ENCODE peak calls at places on chromosomes 12 and 14, in five cellular contexts. One of them, this sample, is unnamed.

GRCh38 chr12:13223941-13224340 is 27.4 kb downstream of the EMP1 start:
- DNase-seq in A673: no peak
- DNase-seq in coronary artery: no peak
- DNase-seq in PC-3: no peak
- DNase-seq in HCT116: no peak
- DNase-seq in this sample: no peak

GRCh38 chr14:102353126-102353619 is 9.5 kb downstream of the CINP start:
- DNase-seq in coronary artery: no peak
- DNase-seq in PC-3: no peak
- DNase-seq in HCT116: no peak
- DNase-seq in A673: no peak
- DNase-seq in this sample: no peak

GRCh38 chr14:22847661-22848341 is 11.4 kb downstream of the MMP14 start:
- DNase-seq in coronary artery: no peak
- DNase-seq in PC-3: no peak
- DNase-seq in A673: no peak
- DNase-seq in HCT116: no peak
- DNase-seq in this sample: peak

GRCh38 chr12:96056646-96057455 is 21.5 kb upstream of the LTA4H start:
- DNase-seq in PC-3: no peak
- DNase-seq in A673: no peak
- DNase-seq in HCT116: no peak
- DNase-seq in coronary artery: no peak
- DNase-seq in this sample: no peak

GRCh38 chr12:4908694-4909396 is 860 bp upstream of the KCNA1 start:
- DNase-seq in HCT116: no peak
- DNase-seq in PC-3: no peak
- DNase-seq in A673: peak
- DNase-seq in coronary artery: no peak
- DNase-seq in this sample: peak

GRCh38 chr12:116187158-116187511 is 90.4 kb downstream of the MED13L start:
- DNase-seq in HCT116: no peak
- DNase-seq in coronary artery: no peak
- DNase-seq in PC-3: no peak
- DNase-seq in A673: peak
- DNase-seq in this sample: no peak

GRCh38 chr12:82529096-82529495 is 157.6 kb upstream of the TMTC2 start:
- DNase-seq in PC-3: no peak
- DNase-seq in HCT116: no peak
- DNase-seq in A673: no peak
- DNase-seq in coronary artery: no peak
- DNase-seq in this sample: no peak

GRCh38 chr14:32382704-32383103 is 53.6 kb downstream of the AKAP6 start:
- DNase-seq in HCT116: no peak
- DNase-seq in A673: peak
- DNase-seq in PC-3: peak
- DNase-seq in coronary artery: no peak
- DNase-seq in this sample: peak

GRCh38 chr14:91279354-91279753 is 34.9 kb upstream of the GPR68 start:
- DNase-seq in A673: no peak
- DNase-seq in PC-3: no peak
- DNase-seq in coronary artery: no peak
- DNase-seq in HCT116: no peak
- DNase-seq in this sample: no peak

GRCh38 chr14:20632831-20633771 is 8.4 kb downstream of the OR6S1 start:
- DNase-seq in PC-3: peak
- DNase-seq in HCT116: no peak
- DNase-seq in A673: peak
- DNase-seq in coronary artery: no peak
- DNase-seq in this sample: peak

GRCh38 chr12:121580959-121581680 is at the start of gene KDM2B:
- DNase-seq in PC-3: peak
- DNase-seq in coronary artery: no peak
- DNase-seq in A673: no peak
- DNase-seq in HCT116: no peak
- DNase-seq in this sample: peak

GRCh38 chr14:103393687-103394626 is 8.7 kb downstream of the MARK3 start:
- DNase-seq in A673: peak
- DNase-seq in PC-3: peak
- DNase-seq in HCT116: no peak
- DNase-seq in coronary artery: no peak
- DNase-seq in this sample: no peak

GRCh38 chr14:99322731-99323599 is 51.0 kb upstream of the BCL11B start:
- DNase-seq in coronary artery: peak
- DNase-seq in HCT116: no peak
- DNase-seq in A673: no peak
- DNase-seq in PC-3: no peak
- DNase-seq in this sample: peak

GRCh38 chr12:68815232-68815927 is 7.4 kb downstream of the MDM2 start:
- DNase-seq in HCT116: no peak
- DNase-seq in A673: no peak
- DNase-seq in PC-3: no peak
- DNase-seq in coronary artery: no peak
- DNase-seq in this sample: no peak

GRCh38 chr14:91606851-91607250 is 96.7 kb upstream of the PPP4R3A start:
- DNase-seq in PC-3: no peak
- DNase-seq in A673: no peak
- DNase-seq in HCT116: no peak
- DNase-seq in coronary artery: no peak
- DNase-seq in this sample: no peak

GRCh38 chr14:40870252-40870651 is 736.4 kb upstream of the LRFN5 start:
- DNase-seq in coronary artery: no peak
- DNase-seq in HCT116: no peak
- DNase-seq in A673: peak
- DNase-seq in PC-3: peak
- DNase-seq in this sample: no peak

GRCh38 chr12:95608252-95609033 is 57.2 kb upstream of the USP44 start:
- DNase-seq in HCT116: no peak
- DNase-seq in PC-3: peak
- DNase-seq in A673: peak
- DNase-seq in coronary artery: no peak
- DNase-seq in this sample: peak

GRCh38 chr14:73422515-73422914 is 35.8 kb downstream of the NUMB start:
- DNase-seq in A673: no peak
- DNase-seq in coronary artery: no peak
- DNase-seq in HCT116: no peak
- DNase-seq in PC-3: no peak
- DNase-seq in this sample: peak

GRCh38 chr14:66998013-66998412 is 191.2 kb upstream of the GARIN2 start:
- DNase-seq in A673: no peak
- DNase-seq in HCT116: no peak
- DNase-seq in PC-3: no peak
- DNase-seq in coronary artery: no peak
- DNase-seq in this sample: no peak

GRCh38 chr12:104372048-104372720 is 68.6 kb downstream of the EID3 start:
- DNase-seq in coronary artery: no peak
- DNase-seq in HCT116: no peak
- DNase-seq in A673: no peak
- DNase-seq in PC-3: peak
- DNase-seq in this sample: peak

GRCh38 chr14:102554835-102555819 is 37.3 kb upstream of the RCOR1 start:
- DNase-seq in coronary artery: no peak
- DNase-seq in PC-3: no peak
- DNase-seq in A673: peak
- DNase-seq in HCT116: no peak
- DNase-seq in this sample: peak

GRCh38 chr12:95880895-95881294 is 22.1 kb downstream of the SNRPF start:
- DNase-seq in A673: no peak
- DNase-seq in HCT116: no peak
- DNase-seq in PC-3: no peak
- DNase-seq in coronary artery: no peak
- DNase-seq in this sample: no peak

GRCh38 chr12:19402743-19403400 is 36.4 kb upstream of the AEBP2 start:
- DNase-seq in A673: peak
- DNase-seq in HCT116: no peak
- DNase-seq in coronary artery: no peak
- DNase-seq in PC-3: no peak
- DNase-seq in this sample: peak

GRCh38 chr14:75440733-75441474 is 13.1 kb downstream of the JDP2 start:
- DNase-seq in HCT116: no peak
- DNase-seq in A673: no peak
- DNase-seq in PC-3: no peak
- DNase-seq in coronary artery: no peak
- DNase-seq in this sample: no peak

GRCh38 chr12:93242154-93242958 is 135.4 kb upstream of the NUDT4 start:
- DNase-seq in coronary artery: no peak
- DNase-seq in PC-3: no peak
- DNase-seq in A673: no peak
- DNase-seq in HCT116: no peak
- DNase-seq in this sample: no peak
- H3K27ac ChIP-seq in coronary artery: no peak
- H3K27ac ChIP-seq in PC-3: no peak
- H3K27ac ChIP-seq in A673: no peak
- H3K27ac ChIP-seq in HCT116: no peak
- H3K27ac ChIP-seq in this sample: no peak

GRCh38 chr14:65252471-65253255 is 150.3 kb upstream of the MAX start:
- DNase-seq in PC-3: peak
- DNase-seq in HCT116: no peak
- DNase-seq in A673: no peak
- DNase-seq in coronary artery: no peak
- DNase-seq in this sample: no peak
- H3K4me3 ChIP-seq in PC-3: no peak
- H3K4me3 ChIP-seq in HCT116: no peak
- H3K4me3 ChIP-seq in A673: no peak
- H3K4me3 ChIP-seq in coronary artery: no peak
- H3K4me3 ChIP-seq in this sample: peak

GRCh38 chr14:76467843-76468242 is 91.9 kb downstream of the ESRRB start:
- DNase-seq in coronary artery: no peak
- DNase-seq in A673: no peak
- DNase-seq in PC-3: no peak
- DNase-seq in HCT116: no peak
- DNase-seq in this sample: no peak

GRCh38 chr14:76472199-76472723 is 96.3 kb downstream of the ESRRB start:
- DNase-seq in HCT116: no peak
- DNase-seq in PC-3: no peak
- DNase-seq in coronary artery: no peak
- DNase-seq in A673: no peak
- DNase-seq in this sample: no peak

GRCh38 chr14:76473381-76474263 is 97.7 kb downstream of the ESRRB start:
- DNase-seq in HCT116: no peak
- DNase-seq in PC-3: no peak
- DNase-seq in A673: peak
- DNase-seq in coronary artery: no peak
- DNase-seq in this sample: peak
- TF ChIP-seq CTCF in HCT116: no peak
- TF ChIP-seq CTCF in PC-3: no peak
- TF ChIP-seq CTCF in A673: peak
- TF ChIP-seq CTCF in coronary artery: no peak
- TF ChIP-seq CTCF in this sample: peak

GRCh38 chr12:122949816-122950215 is 16.4 kb downstream of the ABCB9 start:
- DNase-seq in HCT116: no peak
- DNase-seq in coronary artery: no peak
- DNase-seq in A673: no peak
- DNase-seq in PC-3: no peak
- DNase-seq in this sample: no peak

GRCh38 chr12:122950276-122950675 is 16.0 kb downstream of the ABCB9 start:
- DNase-seq in PC-3: no peak
- DNase-seq in HCT116: no peak
- DNase-seq in A673: no peak
- DNase-seq in coronary artery: no peak
- DNase-seq in this sample: no peak

GRCh38 chr12:122948605-122949004 is 17.7 kb downstream of the ABCB9 start:
- DNase-seq in A673: no peak
- DNase-seq in coronary artery: no peak
- DNase-seq in PC-3: no peak
- DNase-seq in HCT116: no peak
- DNase-seq in this sample: no peak

GRCh38 chr12:122951406-122951805 is 14.9 kb downstream of the ABCB9 start:
- DNase-seq in PC-3: peak
- DNase-seq in HCT116: peak
- DNase-seq in A673: no peak
- DNase-seq in coronary artery: no peak
- DNase-seq in this sample: no peak

GRCh38 chr12:122949405-122949804 is 16.9 kb downstream of the ABCB9 start:
- DNase-seq in A673: no peak
- DNase-seq in HCT116: no peak
- DNase-seq in PC-3: no peak
- DNase-seq in coronary artery: no peak
- DNase-seq in this sample: no peak
- H3K27ac ChIP-seq in A673: no peak
- H3K27ac ChIP-seq in HCT116: no peak
- H3K27ac ChIP-seq in PC-3: no peak
- H3K27ac ChIP-seq in coronary artery: no peak
- H3K27ac ChIP-seq in this sample: no peak

GRCh38 chr14:80930095-80930494 is 11.4 kb downstream of the CEP128 start:
- DNase-seq in A673: no peak
- DNase-seq in PC-3: no peak
- DNase-seq in coronary artery: no peak
- DNase-seq in HCT116: no peak
- DNase-seq in this sample: no peak
- H3K4me3 ChIP-seq in A673: no peak
- H3K4me3 ChIP-seq in PC-3: no peak
- H3K4me3 ChIP-seq in coronary artery: no peak
- H3K4me3 ChIP-seq in HCT116: no peak
- H3K4me3 ChIP-seq in this sample: no peak